ENCODE peak calls at places on chromosomes 1 and 21, in eight cellular contexts. One of them, this sample, is unnamed.

GRCh38 chr1:59564192-59564891 is 250.4 kb upstream of the HOOK1 start:
- DNase-seq in GM12865: no peak
- DNase-seq in stomach: no peak
- DNase-seq in cardiac fibroblast: peak; percentile 40
- DNase-seq in fibroblast of pulmonary artery: peak; percentile 31
- DNase-seq in astrocyte of the cerebellum: no peak
- DNase-seq in endothelial cell of umbilical vein: no peak
- DNase-seq in AG10803: peak; percentile 85
- DNase-seq in this sample: no peak

GRCh38 chr1:97094257-97094972 is 372.8 kb downstream of the PTBP2 start:
- DNase-seq in GM12865: no peak
- DNase-seq in stomach: no peak
- DNase-seq in astrocyte of the cerebellum: no peak
- DNase-seq in AG10803: peak; percentile 85
- DNase-seq in fibroblast of pulmonary artery: peak; percentile 92
- DNase-seq in cardiac fibroblast: peak; percentile 77
- DNase-seq in endothelial cell of umbilical vein: peak; percentile 64
- DNase-seq in this sample: peak; percentile 70

GRCh38 chr1:91876751-91877573 is 9.0 kb downstream of the TGFBR3 start:
- DNase-seq in astrocyte of the cerebellum: no peak
- DNase-seq in cardiac fibroblast: peak; percentile 29
- DNase-seq in fibroblast of pulmonary artery: no peak
- DNase-seq in stomach: no peak
- DNase-seq in endothelial cell of umbilical vein: no peak
- DNase-seq in GM12865: no peak
- DNase-seq in AG10803: peak; percentile 53
- DNase-seq in this sample: peak; percentile 44

GRCh38 chr1:18414321-18414720 is 66.4 kb upstream of the KLHDC7A start:
- DNase-seq in AG10803: no peak
- DNase-seq in stomach: no peak
- DNase-seq in GM12865: no peak
- DNase-seq in astrocyte of the cerebellum: no peak
- DNase-seq in fibroblast of pulmonary artery: no peak
- DNase-seq in endothelial cell of umbilical vein: no peak
- DNase-seq in cardiac fibroblast: no peak
- DNase-seq in this sample: no peak

GRCh38 chr1:185440877-185441276 is 123.8 kb upstream of the IVNS1ABP start:
- DNase-seq in GM12865: no peak
- DNase-seq in stomach: no peak
- DNase-seq in endothelial cell of umbilical vein: no peak
- DNase-seq in fibroblast of pulmonary artery: peak; percentile 45
- DNase-seq in cardiac fibroblast: peak; percentile 52
- DNase-seq in astrocyte of the cerebellum: no peak
- DNase-seq in AG10803: peak; percentile 86
- DNase-seq in this sample: peak; percentile 54

GRCh38 chr1:36673207-36673606 is 190.5 kb upstream of the CSF3R start:
- DNase-seq in cardiac fibroblast: no peak
- DNase-seq in astrocyte of the cerebellum: no peak
- DNase-seq in fibroblast of pulmonary artery: no peak
- DNase-seq in AG10803: no peak
- DNase-seq in GM12865: no peak
- DNase-seq in stomach: no peak
- DNase-seq in endothelial cell of umbilical vein: no peak
- DNase-seq in this sample: no peak

GRCh38 chr1:246651012-246651411 is 73.2 kb upstream of the SCCPDH start:
- DNase-seq in GM12865: no peak
- DNase-seq in fibroblast of pulmonary artery: no peak
- DNase-seq in AG10803: no peak
- DNase-seq in cardiac fibroblast: no peak
- DNase-seq in stomach: no peak
- DNase-seq in astrocyte of the cerebellum: no peak
- DNase-seq in endothelial cell of umbilical vein: peak; percentile 26
- DNase-seq in this sample: no peak

GRCh38 chr1:37478451-37478871 is 4.1 kb downstream of the ZC3H12A start:
- DNase-seq in cardiac fibroblast: peak; percentile 24
- DNase-seq in fibroblast of pulmonary artery: no peak
- DNase-seq in stomach: peak; percentile 53
- DNase-seq in endothelial cell of umbilical vein: no peak
- DNase-seq in GM12865: peak; percentile 46
- DNase-seq in astrocyte of the cerebellum: no peak
- DNase-seq in AG10803: peak; percentile 70
- DNase-seq in this sample: peak; percentile 68

GRCh38 chr1:29801561-29801973 is 565.2 kb downstream of the PTPRU start:
- DNase-seq in AG10803: no peak
- DNase-seq in astrocyte of the cerebellum: no peak
- DNase-seq in stomach: peak; percentile 16
- DNase-seq in fibroblast of pulmonary artery: no peak
- DNase-seq in cardiac fibroblast: no peak
- DNase-seq in GM12865: no peak
- DNase-seq in endothelial cell of umbilical vein: no peak
- DNase-seq in this sample: no peak

GRCh38 chr1:37946703-37947360 is at the start of gene INPP5B:
- DNase-seq in astrocyte of the cerebellum: peak; percentile 66
- DNase-seq in fibroblast of pulmonary artery: peak; percentile 93
- DNase-seq in GM12865: peak; percentile 93
- DNase-seq in AG10803: peak; percentile 93
- DNase-seq in stomach: peak; percentile 89
- DNase-seq in cardiac fibroblast: peak; percentile 94
- DNase-seq in endothelial cell of umbilical vein: peak; percentile 83
- DNase-seq in this sample: peak; percentile 95

GRCh38 chr1:107536266-107536665 is 395.4 kb downstream of the NTNG1 start:
- DNase-seq in cardiac fibroblast: no peak
- DNase-seq in stomach: peak; percentile 73
- DNase-seq in AG10803: no peak
- DNase-seq in GM12865: no peak
- DNase-seq in endothelial cell of umbilical vein: no peak
- DNase-seq in astrocyte of the cerebellum: peak; percentile 24
- DNase-seq in fibroblast of pulmonary artery: no peak
- DNase-seq in this sample: no peak

GRCh38 chr1:201614262-201615015 is 75.5 kb downstream of the NAV1 start:
- DNase-seq in astrocyte of the cerebellum: no peak
- DNase-seq in endothelial cell of umbilical vein: peak; percentile 35
- DNase-seq in cardiac fibroblast: peak; percentile 54
- DNase-seq in GM12865: no peak
- DNase-seq in stomach: peak; percentile 53
- DNase-seq in AG10803: no peak
- DNase-seq in fibroblast of pulmonary artery: peak; percentile 37
- DNase-seq in this sample: no peak

GRCh38 chr1:47624531-47624930 is 186.7 kb downstream of the FOXD2 start:
- DNase-seq in endothelial cell of umbilical vein: no peak
- DNase-seq in stomach: peak; percentile 59
- DNase-seq in fibroblast of pulmonary artery: no peak
- DNase-seq in GM12865: no peak
- DNase-seq in astrocyte of the cerebellum: no peak
- DNase-seq in AG10803: no peak
- DNase-seq in cardiac fibroblast: no peak
- DNase-seq in this sample: no peak

GRCh38 chr21:43911015-43911934 is 46.3 kb downstream of the AGPAT3 start:
- DNase-seq in astrocyte of the cerebellum: no peak
- DNase-seq in endothelial cell of umbilical vein: no peak
- DNase-seq in stomach: no peak
- DNase-seq in GM12865: no peak
- DNase-seq in AG10803: peak; percentile 5
- DNase-seq in cardiac fibroblast: peak; percentile 11
- DNase-seq in fibroblast of pulmonary artery: no peak
- DNase-seq in this sample: peak; percentile 38

GRCh38 chr1:67723620-67724019 is 38.6 kb downstream of the GADD45A start:
- DNase-seq in astrocyte of the cerebellum: no peak
- DNase-seq in endothelial cell of umbilical vein: peak; percentile 97
- DNase-seq in fibroblast of pulmonary artery: peak; percentile 59
- DNase-seq in AG10803: peak; percentile 40
- DNase-seq in stomach: no peak
- DNase-seq in cardiac fibroblast: peak; percentile 54
- DNase-seq in GM12865: peak; percentile 46
- DNase-seq in this sample: peak; percentile 83

GRCh38 chr1:93690921-93691789 is 9.5 kb upstream of the BCAR3 start:
- DNase-seq in cardiac fibroblast: no peak
- DNase-seq in AG10803: no peak
- DNase-seq in endothelial cell of umbilical vein: no peak
- DNase-seq in stomach: peak; percentile 45
- DNase-seq in astrocyte of the cerebellum: no peak
- DNase-seq in GM12865: no peak
- DNase-seq in fibroblast of pulmonary artery: no peak
- DNase-seq in this sample: no peak

GRCh38 chr1:184191181-184191601 is 139.7 kb downstream of the TSEN15 start:
- DNase-seq in GM12865: no peak
- DNase-seq in endothelial cell of umbilical vein: no peak
- DNase-seq in cardiac fibroblast: peak; percentile 80
- DNase-seq in fibroblast of pulmonary artery: peak; percentile 87
- DNase-seq in AG10803: peak; percentile 96
- DNase-seq in stomach: no peak
- DNase-seq in astrocyte of the cerebellum: peak; percentile 58
- DNase-seq in this sample: peak; percentile 53
- H3K4me3 ChIP-seq in GM12865: no peak overlapping the region
- H3K4me3 ChIP-seq in endothelial cell of umbilical vein: no peak overlapping the region
- H3K4me3 ChIP-seq in cardiac fibroblast: no peak overlapping the region
- H3K4me3 ChIP-seq in fibroblast of pulmonary artery: no peak overlapping the region
- H3K4me3 ChIP-seq in AG10803: no peak overlapping the region
- H3K4me3 ChIP-seq in stomach: no peak overlapping the region
- H3K4me3 ChIP-seq in astrocyte of the cerebellum: no peak overlapping the region
- H3K4me3 ChIP-seq in this sample: no peak overlapping the region

DNA sequence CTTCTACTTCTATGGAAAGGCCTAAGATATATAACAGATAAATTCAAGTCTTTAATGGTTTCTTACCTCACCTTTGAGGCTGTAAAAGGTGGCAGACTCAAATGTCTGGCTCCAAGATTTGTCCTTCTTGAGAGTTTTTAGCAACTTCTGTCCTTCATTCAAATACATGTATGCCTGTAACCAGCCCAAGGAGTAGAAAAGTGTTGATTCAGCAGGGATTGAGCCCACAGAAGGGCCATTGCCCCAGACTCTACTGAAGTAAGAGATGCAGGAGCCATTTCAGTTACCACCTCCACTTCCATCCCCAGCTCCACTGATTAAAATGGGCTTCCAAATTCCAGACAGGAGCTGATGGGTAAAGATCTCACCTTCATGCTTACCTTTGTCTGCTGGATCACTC is 80.0 kb downstream of the ADCY10 start:
- DNase-seq in AG10803: no peak
- DNase-seq in GM12865: no peak
- DNase-seq in endothelial cell of umbilical vein: no peak
- DNase-seq in cardiac fibroblast: no peak
- DNase-seq in astrocyte of the cerebellum: no peak
- DNase-seq in stomach: no peak
- DNase-seq in fibroblast of pulmonary artery: no peak
- DNase-seq in this sample: no peak
- TF ChIP-seq CTCF in AG10803: no peak
- TF ChIP-seq CTCF in GM12865: no peak
- TF ChIP-seq CTCF in endothelial cell of umbilical vein: no peak
- TF ChIP-seq CTCF in cardiac fibroblast: no peak
- TF ChIP-seq CTCF in astrocyte of the cerebellum: no peak
- TF ChIP-seq CTCF in stomach: no peak
- TF ChIP-seq CTCF in fibroblast of pulmonary artery: no peak
- TF ChIP-seq CTCF in this sample: no peak

GRCh38 chr1:231487019-231487418 is 41.5 kb upstream of the TSNAX start:
- DNase-seq in astrocyte of the cerebellum: no peak
- DNase-seq in fibroblast of pulmonary artery: peak; percentile 78
- DNase-seq in GM12865: no peak
- DNase-seq in stomach: no peak
- DNase-seq in endothelial cell of umbilical vein: peak; percentile 19
- DNase-seq in AG10803: peak; percentile 45
- DNase-seq in cardiac fibroblast: peak; percentile 56
- DNase-seq in this sample: peak; percentile 60

GRCh38 chr1:231493421-231494185 is 34.9 kb upstream of the TSNAX start:
- DNase-seq in cardiac fibroblast: peak; percentile 80
- DNase-seq in AG10803: peak; percentile 13
- DNase-seq in stomach: no peak
- DNase-seq in endothelial cell of umbilical vein: peak; percentile 62
- DNase-seq in astrocyte of the cerebellum: no peak
- DNase-seq in fibroblast of pulmonary artery: peak; percentile 90
- DNase-seq in GM12865: peak; percentile 29
- DNase-seq in this sample: peak; percentile 11

GRCh38 chr1:231485029-231485784 is 43.3 kb upstream of the TSNAX start:
- DNase-seq in cardiac fibroblast: no peak
- DNase-seq in GM12865: no peak
- DNase-seq in stomach: no peak
- DNase-seq in AG10803: no peak
- DNase-seq in astrocyte of the cerebellum: peak; percentile 16
- DNase-seq in fibroblast of pulmonary artery: no peak
- DNase-seq in endothelial cell of umbilical vein: no peak
- DNase-seq in this sample: peak; percentile 43

DNA sequence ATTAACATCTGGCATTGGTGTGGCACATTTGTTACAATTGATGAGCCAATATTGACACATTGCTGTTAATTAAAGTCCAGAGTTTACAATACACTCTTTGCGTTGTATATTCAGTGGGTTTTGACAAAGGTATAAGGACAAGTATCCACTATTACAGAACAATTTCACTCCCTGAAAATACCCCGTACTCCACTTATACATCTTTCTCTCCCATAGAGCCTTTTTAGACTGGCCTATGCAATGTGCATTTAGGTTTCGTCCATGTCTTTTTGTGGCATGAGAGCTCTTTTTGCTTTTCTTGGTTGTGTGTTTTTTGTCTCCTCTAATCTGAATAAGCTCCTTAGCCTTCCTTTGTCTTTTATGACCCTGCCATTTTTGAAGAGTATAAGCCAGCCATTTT is 40.6 kb upstream of the TSNAX start:
- DNase-seq in AG10803: no peak
- DNase-seq in cardiac fibroblast: no peak
- DNase-seq in endothelial cell of umbilical vein: no peak
- DNase-seq in fibroblast of pulmonary artery: no peak
- DNase-seq in GM12865: no peak
- DNase-seq in astrocyte of the cerebellum: no peak
- DNase-seq in stomach: no peak
- DNase-seq in this sample: no peak
- H3K4me3 ChIP-seq in AG10803: no peak overlapping the region
- H3K4me3 ChIP-seq in cardiac fibroblast: no peak overlapping the region
- H3K4me3 ChIP-seq in endothelial cell of umbilical vein: no peak overlapping the region
- H3K4me3 ChIP-seq in fibroblast of pulmonary artery: no peak overlapping the region
- H3K4me3 ChIP-seq in GM12865: no peak overlapping the region
- H3K4me3 ChIP-seq in astrocyte of the cerebellum: no peak overlapping the region
- H3K4me3 ChIP-seq in stomach: no peak overlapping the region
- H3K4me3 ChIP-seq in this sample: no peak overlapping the region

DNA sequence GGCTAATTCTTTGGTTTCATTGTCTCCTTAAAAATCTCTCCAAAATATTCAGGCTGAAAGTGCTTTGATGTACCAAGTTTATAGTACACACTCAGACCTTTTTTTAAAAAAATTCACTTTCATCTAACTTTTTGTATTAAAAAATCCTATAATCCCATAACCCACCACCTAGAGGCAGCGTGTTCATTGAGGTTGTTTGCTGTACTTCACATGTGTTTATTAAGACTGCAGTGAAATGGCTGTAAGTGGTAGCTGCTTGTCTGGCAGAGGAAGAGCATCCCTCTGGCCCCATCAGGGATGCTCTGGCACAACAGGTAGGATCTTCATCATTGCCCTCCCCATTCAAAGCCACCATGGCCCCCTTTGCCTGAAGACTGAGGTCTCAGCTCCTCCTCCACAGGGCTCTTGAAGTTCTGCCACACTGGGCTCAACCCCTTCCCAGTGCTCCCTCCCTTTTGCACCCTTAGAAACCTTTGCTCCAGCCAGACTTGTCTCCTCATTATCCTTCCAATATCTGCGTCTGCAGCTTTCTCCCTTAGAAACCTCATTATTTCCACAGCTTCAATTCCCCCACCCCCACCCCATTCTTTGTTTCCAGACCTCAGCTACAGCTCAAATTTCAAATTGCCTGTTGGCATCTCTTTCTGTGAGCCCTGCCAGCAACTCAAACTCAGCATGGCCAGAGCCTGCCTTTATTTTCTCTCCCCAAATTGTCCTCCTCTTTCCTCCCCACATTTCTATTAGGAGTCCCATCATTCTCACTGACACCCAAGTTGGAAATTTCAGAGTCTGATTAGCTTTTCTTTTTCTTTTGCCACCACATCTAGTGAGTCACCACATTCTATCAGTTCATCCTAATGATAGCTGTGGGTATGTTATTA is 369.6 kb upstream of the USP24 start:
- DNase-seq in astrocyte of the cerebellum: peak; percentile 63
- DNase-seq in cardiac fibroblast: peak; percentile 73
- DNase-seq in fibroblast of pulmonary artery: peak; percentile 51
- DNase-seq in endothelial cell of umbilical vein: peak; percentile 14
- DNase-seq in stomach: no peak
- DNase-seq in AG10803: peak; percentile 57
- DNase-seq in GM12865: no peak
- DNase-seq in this sample: peak; percentile 71
- TF ChIP-seq CTCF in astrocyte of the cerebellum: peak; percentile 26
- TF ChIP-seq CTCF in cardiac fibroblast: no peak
- TF ChIP-seq CTCF in fibroblast of pulmonary artery: peak; percentile 25
- TF ChIP-seq CTCF in endothelial cell of umbilical vein: no peak
- TF ChIP-seq CTCF in stomach: no peak
- TF ChIP-seq CTCF in AG10803: peak; percentile 40
- TF ChIP-seq CTCF in GM12865: no peak
- TF ChIP-seq CTCF in this sample: no peak

This sample was measured in foreskin fibroblast.